ENCODE peak calls at places on chromosomes 5 and 9, in nine cellular contexts. B, R, J, M, H, K, D, N and F are unnamed samples.

GRCh38 chr5:175874462-175875139 is 3.2 kb downstream of the CPLX2 start:
- DNase-seq in B (no peak), R (no peak), J (no peak), M (no peak), H (no peak), K (no peak), D (no peak), N (no peak), F (no peak)

GRCh38 chr5:106121972-106122605 is 1548.6 kb downstream of the EFNA5 start:
- DNase-seq in B (peak; percentile 8), R (peak; percentile 20), J (peak; percentile 4), M (no peak), H (peak; percentile 31), K (peak; percentile 44), D (peak; percentile 15), N (peak; percentile 14), F (no peak)

GRCh38 chr9:122222741-122223140 is 6.0 kb downstream of the LHX6 start:
- DNase-seq in B (no peak), R (no peak), J (no peak), M (no peak), H (no peak), K (no peak), D (no peak), N (no peak), F (no peak)

GRCh38 chr5:124343451-124343867 is 403.0 kb downstream of the ZNF608 start:
- DNase-seq in B (no peak), R (no peak), J (peak; percentile 61), M (no peak), H (no peak), K (peak; percentile 21), D (peak; percentile 94), N (peak; percentile 77), F (peak; percentile 94)

GRCh38 chr5:126004636-126005035 is 418.6 kb upstream of the GRAMD2B start:
- DNase-seq in B (no peak), R (no peak), J (no peak), M (no peak), H (no peak), K (no peak), D (peak; percentile 27), N (peak; percentile 41), F (no peak)

GRCh38 chr9:35490155-35490909 is 421 bp downstream of the RUSC2 start:
- DNase-seq in B (no peak), R (no peak), J (no peak), M (no peak), H (no peak), K (peak; percentile 3), D (no peak), N (no peak), F (no peak)

GRCh38 chr5:50302815-50303490 is 138.1 kb downstream of the EMB start:
- DNase-seq in B (peak; percentile 81), R (no peak), J (no peak), M (no peak), H (no peak), K (peak; percentile 93), D (no peak), N (peak; percentile 68), F (peak; percentile 54)

GRCh38 chr5:77171141-77171910 is 39.2 kb upstream of the PDE8B start:
- DNase-seq in B (no peak), R (no peak), J (no peak), M (no peak), H (no peak), K (no peak), D (no peak), N (no peak), F (no peak)

GRCh38 chr9:6090811-6091210 is 75.4 kb upstream of the RANBP6 start:
- DNase-seq in B (no peak), R (no peak), J (no peak), M (no peak), H (no peak), K (peak; percentile 8), D (no peak), N (no peak), F (no peak)

GRCh38 chr9:73180373-73180772 is 28.7 kb downstream of the ANXA1 start:
- DNase-seq in B (no peak), R (no peak), J (peak; percentile 88), M (no peak), H (no peak), K (peak; percentile 18), D (peak; percentile 74), N (peak; percentile 86), F (peak; percentile 70)

GRCh38 chr5:78689893-78690592 is 41.5 kb upstream of the LHFPL2 start:
- DNase-seq in B (no peak), R (no peak), J (no peak), M (no peak), H (no peak), K (no peak), D (no peak), N (no peak), F (no peak)

GRCh38 chr9:18457498-18457897 is 16.5 kb upstream of the ADAMTSL1 start:
- DNase-seq in B (no peak), R (no peak), J (no peak), M (no peak), H (no peak), K (peak; percentile 58), D (no peak), N (no peak), F (peak; percentile 14)

GRCh38 chr5:16076657-16077056 is 102.9 kb downstream of the MARCHF11 start:
- DNase-seq in B (no peak), R (no peak), J (no peak), M (no peak), H (no peak), K (no peak), D (no peak), N (no peak), F (no peak)

GRCh38 chr9:91220491-91221135 is 141.1 kb downstream of the AUH start:
- DNase-seq in B (no peak), R (no peak), J (no peak), M (no peak), H (no peak), K (peak; percentile 16), D (peak; percentile 30), N (peak; percentile 23), F (peak; percentile 45)

GRCh38 chr5:150836064-150836463 is 10.3 kb upstream of the IRGM start:
- DNase-seq in B (no peak), R (no peak), J (no peak), M (no peak), H (no peak), K (no peak), D (no peak), N (no peak), F (no peak)

GRCh38 chr9:123329329-123329955 is 26.6 kb upstream of the CRB2 start:
- DNase-seq in B (no peak), R (peak; percentile 30), J (no peak), M (peak; percentile 38), H (peak; percentile 57), K (peak; percentile 66), D (no peak), N (no peak), F (no peak)

GRCh38 chr5:58929726-58930125 is 346.9 kb downstream of the RAB3C start:
- DNase-seq in B (no peak), R (no peak), J (no peak), M (no peak), H (no peak), K (no peak), D (no peak), N (no peak), F (no peak)

GRCh38 chr5:109399092-109399759 is 10.5 kb downstream of the PJA2 start:
- DNase-seq in B (no peak), R (no peak), J (no peak), M (no peak), H (no peak), K (no peak), D (peak; percentile 6), N (peak; percentile 79), F (no peak)

GRCh38 chr5:172114875-172115422 is 73.1 kb downstream of the STK10 start:
- DNase-seq in B (no peak), R (peak; percentile 96), J (no peak), M (no peak), H (peak; percentile 43), K (no peak), D (no peak), N (no peak), F (no peak)

GRCh38 chr9:83220737-83221136 is 157.8 kb upstream of the RASEF start:
- DNase-seq in B (no peak), R (no peak), J (no peak), M (no peak), H (peak; percentile 44), K (peak; percentile 87), D (peak; percentile 7), N (peak; percentile 93), F (peak; percentile 84)

GRCh38 chr5:112419050-112419595 is at the start of gene EPB41L4A:
- DNase-seq in B (no peak), R (no peak), J (no peak), M (no peak), H (peak; percentile 29), K (peak; percentile 36), D (peak; percentile 8), N (no peak), F (no peak)

GRCh38 chr9:107700902-107701301 is 211.3 kb upstream of the KLF4 start:
- DNase-seq in B (no peak), R (no peak), J (no peak), M (no peak), H (no peak), K (no peak), D (peak; percentile 63), N (no peak), F (no peak)

GRCh38 chr5:112270299-112271293 is 148.5 kb downstream of the EPB41L4A start:
- DNase-seq in B (no peak), R (peak; percentile 16), J (no peak), M (no peak), H (no peak), K (peak; percentile 37), D (no peak), N (peak; percentile 0), F (no peak)

GRCh38 chr5:108148715-108149139 is 233.2 kb downstream of the FBXL17 start:
- DNase-seq in B (no peak), R (peak; percentile 11), J (no peak), M (no peak), H (no peak), K (peak; percentile 24), D (peak; percentile 85), N (peak; percentile 22), F (peak; percentile 20)
- TF ChIP-seq CTCF in B (peak; percentile 32), R (peak; percentile 77), J (peak; percentile 42), M (peak; percentile 66), H (no peak), K (peak; percentile 68), D (peak; percentile 66), N (peak; percentile 62), F (peak; percentile 58)

GRCh38 chr9:134571326-134571871 is 70.2 kb upstream of the COL5A1 start:
- DNase-seq in B (no peak), R (no peak), J (no peak), M (peak; percentile 16), H (peak; percentile 3), K (no peak), D (no peak), N (no peak), F (no peak)
- H3K4me3 ChIP-seq in B (no peak overlapping the region), R (no peak overlapping the region), J (no peak overlapping the region), M (no peak overlapping the region), H (no peak overlapping the region), K (no peak overlapping the region), D (no peak overlapping the region), N (no peak overlapping the region), F (no peak overlapping the region)

GRCh38 chr9:88590558-88591146 is 55.7 kb downstream of the NXNL2 start:
- DNase-seq in B (no peak), R (peak; percentile 6), J (no peak), M (no peak), H (no peak), K (peak; percentile 31), D (no peak), N (no peak), F (no peak)
- TF ChIP-seq CTCF in B (peak; percentile 48), R (peak; percentile 57), J (no peak), M (no peak), H (no peak), K (no peak), D (peak; percentile 25), N (no peak), F (peak; percentile 4)

GRCh38 chr5:3602713-3603502 is 7.3 kb downstream of the IRX1 start:
- DNase-seq in B (no peak), R (no peak), J (no peak), M (peak; percentile 41), H (peak; percentile 36), K (no peak), D (no peak), N (no peak), F (peak; percentile 19)
- H3K4me3 ChIP-seq in B (no peak overlapping the region), R (no peak overlapping the region), J (no peak overlapping the region), M (peak overlapping the region; percentile 28), H (peak overlapping the region; percentile 16), K (no peak overlapping the region), D (no peak overlapping the region), N (no peak overlapping the region), F (no peak overlapping the region)